ENCODE peak calls at places on chromosome 5, in nine cellular contexts. Q is foreskin fibroblast, M is lower lobe of right lung, Y is body of pancreas, K is endodermal cell, S is Peyer's patch, U is A549, R is fibroblast of mammary gland, I is pancreas. E is an unnamed sample.

GRCh38 chr5:147310059-147310704 is 75.4 kb downstream of the STK32A start:
- DNase-seq in Q (peak), M (peak), Y (peak), K (peak), S (peak), U (peak), R (peak), I (peak), E (peak)

GRCh38 chr5:150946351-150946905 is 41.6 kb upstream of the ZNF300 start:
- DNase-seq in Q (peak), M (peak), Y (peak), K (no peak), S (peak), U (no peak), R (peak), I (peak), E (peak)

GRCh38 chr5:133303298-133303697 is 251.5 kb downstream of the HSPA4 start:
- DNase-seq in Q (no peak), M (no peak), Y (no peak), K (no peak), S (no peak), U (no peak), R (no peak), I (no peak), E (no peak)

GRCh38 chr5:32147236-32147635 is 26.9 kb downstream of the GOLPH3 start:
- DNase-seq in Q (no peak), M (no peak), Y (no peak), K (no peak), S (no peak), U (no peak), R (no peak), I (no peak), E (no peak)

GRCh38 chr5:133627180-133627579 is 14.8 kb upstream of the FSTL4 start:
- DNase-seq in Q (no peak), M (no peak), Y (no peak), K (no peak), S (no peak), U (no peak), R (peak), I (no peak), E (no peak)

GRCh38 chr5:28523887-28524637 is 1485.7 kb upstream of the CDH9 start:
- DNase-seq in Q (peak), M (no peak), Y (no peak), K (no peak), S (no peak), U (peak), R (peak), I (no peak), E (peak)

GRCh38 chr5:126358525-126358924 is 64.7 kb upstream of the GRAMD2B start:
- DNase-seq in Q (no peak), M (no peak), Y (no peak), K (no peak), S (no peak), U (no peak), R (peak), I (no peak), E (no peak)

GRCh38 chr5:42641321-42642005 is 115.2 kb upstream of the CCDC152 start:
- DNase-seq in Q (peak), M (no peak), Y (no peak), K (no peak), S (no peak), U (no peak), R (peak), I (no peak), E (peak)

GRCh38 chr5:121377446-121377845 is 474.2 kb upstream of the FTMT start:
- DNase-seq in Q (no peak), M (no peak), Y (no peak), K (no peak), S (no peak), U (no peak), R (no peak), I (no peak), E (no peak)

GRCh38 chr5:16934123-16934522 is 2.0 kb downstream of the MYO10 start:
- DNase-seq in Q (peak), M (peak), Y (peak), K (peak), S (peak), U (peak), R (peak), I (no peak), E (peak)

GRCh38 chr5:94181940-94182339 is 436.5 kb downstream of the KIAA0825 start:
- DNase-seq in Q (no peak), M (no peak), Y (no peak), K (peak), S (no peak), U (peak), R (peak), I (no peak), E (peak)

GRCh38 chr5:116861097-116861496 is 286.5 kb upstream of the SEMA6A start:
- DNase-seq in Q (no peak), M (no peak), Y (no peak), K (no peak), S (no peak), U (no peak), R (no peak), I (no peak), E (no peak)

GRCh38 chr5:93850311-93850710 is 108.9 kb upstream of the POU5F2 start:
- DNase-seq in Q (no peak), M (no peak), Y (no peak), K (no peak), S (no peak), U (peak), R (no peak), I (no peak), E (no peak)

GRCh38 chr5:126754609-126755008 is 22.3 kb upstream of the LMNB1 start:
- DNase-seq in Q (no peak), M (no peak), Y (no peak), K (no peak), S (peak), U (no peak), R (no peak), I (no peak), E (no peak)

GRCh38 chr5:6704361-6704851 is 8.8 kb upstream of the TENT4A start:
- DNase-seq in Q (peak), M (peak), Y (peak), K (no peak), S (no peak), U (no peak), R (peak), I (no peak), E (peak)

GRCh38 chr5:68433921-68434879 is 218.6 kb downstream of the PIK3R1 start:
- DNase-seq in Q (peak), M (peak), Y (peak), K (peak), S (peak), U (peak), R (peak), I (peak), E (peak)

GRCh38 chr5:58357121-58357520 is 102.8 kb downstream of the PLK2 start:
- DNase-seq in Q (peak), M (no peak), Y (no peak), K (no peak), S (no peak), U (no peak), R (no peak), I (no peak), E (peak)

GRCh38 chr5:65927497-65928340 is 1.3 kb downstream of the ERBIN start:
- DNase-seq in Q (peak), M (no peak), Y (no peak), K (no peak), S (no peak), U (peak), R (peak), I (no peak), E (peak)

GRCh38 chr5:140299056-140299455 is 3.8 kb downstream of the PFDN1 start:
- DNase-seq in Q (no peak), M (no peak), Y (no peak), K (no peak), S (no peak), U (no peak), R (no peak), I (no peak), E (no peak)

GRCh38 chr5:13510616-13511015 is 433.9 kb downstream of the DNAH5 start:
- DNase-seq in Q (no peak), M (no peak), Y (no peak), K (no peak), S (no peak), U (no peak), R (no peak), I (no peak), E (peak)
- TF ChIP-seq CTCF in Q (no peak), M (no peak), Y (no peak), K (no peak), S (no peak), U (no peak), R (no peak), I (no peak), E (no peak)

DNA sequence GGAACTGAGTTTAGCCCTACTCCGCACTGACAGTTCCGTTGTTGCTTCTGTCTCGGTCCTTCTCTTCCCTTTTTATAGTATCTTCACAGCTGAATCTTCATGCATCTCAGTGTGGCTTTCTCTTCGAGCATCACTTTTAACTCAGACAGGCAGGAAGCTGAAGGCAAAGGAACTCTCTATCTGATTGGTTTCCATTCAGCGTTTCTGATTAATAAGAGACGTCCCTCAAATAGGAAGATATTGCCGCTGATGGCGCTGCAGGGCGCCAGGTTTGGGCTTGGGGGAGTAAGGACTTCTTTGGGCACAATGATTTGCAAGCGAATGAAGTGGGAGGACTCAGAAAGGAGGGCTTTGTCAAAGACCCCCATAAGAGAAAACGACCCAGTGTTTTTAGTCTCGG is at the start of gene CDH9:
- DNase-seq in Q (no peak), M (no peak), Y (no peak), K (peak), S (no peak), U (peak), R (no peak), I (peak), E (peak)
- H3K4me3 ChIP-seq in Q (no peak), M (no peak), Y (no peak), K (peak), S (no peak), U (peak), R (no peak), I (no peak), E (no peak)

DNA sequence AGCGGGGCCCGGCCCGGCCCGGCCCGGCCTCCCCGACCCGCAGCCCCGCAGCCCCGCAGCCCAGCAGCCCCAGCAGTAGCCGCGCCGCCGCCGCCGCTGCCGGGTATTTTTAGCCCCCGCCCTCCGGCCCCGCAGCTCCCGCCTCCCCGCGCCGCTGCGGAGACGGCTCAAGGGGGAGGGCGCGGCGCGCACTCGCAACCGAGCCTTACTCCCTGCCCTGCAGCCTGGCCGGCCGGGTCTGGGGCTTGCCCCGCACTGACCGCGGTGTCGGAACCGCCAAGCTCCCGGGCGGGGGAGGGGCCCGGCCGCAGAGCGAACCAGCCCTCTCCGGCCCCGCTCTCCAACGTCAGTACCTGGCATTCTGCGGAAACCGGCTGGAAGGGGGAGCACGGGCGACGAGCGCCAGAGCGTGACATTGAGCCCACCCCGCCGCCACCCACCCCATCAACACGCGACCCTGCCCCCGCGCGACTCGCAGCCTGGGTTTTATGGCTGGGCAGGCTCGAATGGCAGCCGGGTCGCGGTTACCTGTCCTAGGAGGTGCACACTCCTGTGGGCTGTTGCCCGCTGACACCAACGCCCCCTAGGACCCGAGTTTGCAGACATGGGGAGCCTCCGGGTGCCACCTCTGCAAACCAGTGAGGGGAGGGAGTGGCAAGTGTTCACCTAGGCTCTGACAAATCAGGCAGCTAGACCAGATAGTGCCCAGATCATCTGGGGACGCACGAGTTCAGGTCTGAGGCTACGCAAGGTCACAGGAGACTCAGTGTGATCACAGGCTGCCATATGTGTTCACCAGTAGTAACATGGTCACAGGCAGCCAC is at the start of gene ACSL6:
- DNase-seq in Q (peak), M (peak), Y (peak), K (peak), S (peak), U (no peak), R (no peak), I (peak), E (no peak)
- TF ChIP-seq CTCF in Q (no peak), M (no peak), Y (no peak), K (peak), S (no peak), U (no peak), R (no peak), I (no peak), E (no peak)

GRCh38 chr5:180070726-180071417 is 687 bp downstream of the RNF130 start:
- DNase-seq in Q (peak), M (no peak), Y (peak), K (peak), S (peak), U (peak), R (peak), I (no peak), E (peak)
- H3K4me3 ChIP-seq in Q (peak), M (peak), Y (peak), K (peak), S (peak), U (peak), R (peak), I (peak), E (peak)

GRCh38 chr5:95448836-95449235 is 57.7 kb downstream of the FAM81B start:
- DNase-seq in Q (no peak), M (no peak), Y (no peak), K (no peak), S (no peak), U (no peak), R (no peak), I (no peak), E (no peak)

GRCh38 chr5:95446009-95446408 is 54.8 kb downstream of the FAM81B start:
- DNase-seq in Q (peak), M (no peak), Y (no peak), K (no peak), S (no peak), U (no peak), R (peak), I (no peak), E (peak)

GRCh38 chr5:95446560-95447221 is 55.5 kb downstream of the FAM81B start:
- DNase-seq in Q (no peak), M (no peak), Y (no peak), K (no peak), S (no peak), U (no peak), R (no peak), I (no peak), E (peak)

GRCh38 chr5:95441631-95442030 is 50.5 kb downstream of the FAM81B start:
- DNase-seq in Q (no peak), M (no peak), Y (no peak), K (no peak), S (no peak), U (no peak), R (no peak), I (no peak), E (no peak)

DNA sequence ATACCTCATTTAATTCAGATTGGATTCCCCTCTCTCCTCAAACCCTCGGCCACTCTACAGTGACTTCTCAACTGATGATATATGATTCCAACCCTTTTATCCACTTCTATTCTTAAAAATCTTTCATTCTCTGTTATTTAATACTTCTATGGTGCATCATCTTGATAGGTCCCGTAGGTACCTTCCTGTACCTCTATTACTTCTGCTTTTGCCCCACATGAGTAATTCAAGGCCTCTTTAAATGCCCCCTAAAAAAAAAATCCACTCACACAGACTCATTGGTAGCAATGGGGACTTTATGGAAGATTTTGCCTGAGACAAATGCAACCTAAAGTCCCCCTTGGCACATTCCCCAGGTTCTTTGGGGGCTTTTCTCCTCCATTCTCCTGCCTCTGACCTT is 54.3 kb downstream of the FAM81B start:
- DNase-seq in Q (no peak), M (no peak), Y (no peak), K (no peak), S (no peak), U (no peak), R (no peak), I (no peak), E (no peak)
- TF ChIP-seq CTCF in Q (no peak), M (no peak), Y (no peak), K (no peak), S (no peak), U (no peak), R (no peak), I (no peak), E (no peak)

GRCh38 chr5:34709861-34710673 is 53.9 kb downstream of the RAI14 start:
- DNase-seq in Q (peak), M (no peak), Y (no peak), K (no peak), S (no peak), U (no peak), R (peak), I (no peak), E (no peak)
- H3K4me3 ChIP-seq in Q (no peak), M (no peak), Y (no peak), K (no peak), S (no peak), U (no peak), R (no peak), I (no peak), E (no peak)

DNA sequence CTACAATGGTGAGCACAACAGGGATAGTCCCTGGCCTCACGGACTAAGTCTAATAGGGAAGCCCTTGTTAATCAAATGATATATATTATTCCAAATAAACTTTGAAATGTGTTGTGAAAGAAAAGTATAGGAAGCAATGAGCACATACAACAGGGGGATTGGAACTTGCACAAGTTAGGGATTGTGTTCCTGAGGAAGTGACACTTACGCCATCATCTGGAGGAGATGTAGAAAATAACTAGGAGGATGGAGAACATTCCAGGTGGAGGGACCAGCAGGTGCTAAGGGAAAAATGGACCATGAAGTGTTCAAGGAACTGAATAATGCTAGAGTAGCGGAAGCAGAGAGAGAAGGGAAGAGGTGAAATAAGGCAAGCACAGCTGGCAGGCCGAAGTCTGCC is 18.8 kb upstream of the RPS23 start:
- DNase-seq in Q (no peak), M (no peak), Y (no peak), K (no peak), S (no peak), U (no peak), R (no peak), I (no peak), E (no peak)
- TF ChIP-seq CTCF in Q (no peak), M (no peak), Y (no peak), K (peak), S (no peak), U (no peak), R (no peak), I (no peak), E (no peak)

DNA sequence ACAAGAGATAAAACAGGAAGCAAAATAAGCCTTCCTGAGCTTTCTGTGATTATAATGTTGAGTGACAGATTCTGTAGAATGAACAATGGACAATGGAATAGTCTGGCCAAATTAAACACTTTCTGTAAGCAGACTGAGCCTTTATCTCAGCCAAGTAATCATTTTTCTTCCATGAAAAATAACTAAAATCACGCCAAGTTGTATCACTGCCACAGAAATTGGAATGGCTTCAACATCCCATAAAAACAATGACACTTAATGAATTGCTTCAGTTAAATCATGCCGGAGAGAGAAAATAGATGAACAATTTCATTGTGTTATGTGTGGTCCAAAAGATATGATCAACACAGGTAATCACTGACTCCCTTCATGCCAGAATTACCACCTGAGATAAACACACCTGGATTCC is 63.0 kb downstream of the TSSK1B start:
- DNase-seq in Q (peak), M (no peak), Y (no peak), K (no peak), S (no peak), U (no peak), R (no peak), I (no peak), E (no peak)
- H3K4me3 ChIP-seq in Q (no peak), M (no peak), Y (no peak), K (no peak), S (no peak), U (no peak), R (no peak), I (no peak), E (no peak)